ENCODE peak calls at places on chromosomes 11 and 22, in six cellular contexts. D is T-helper 9 cell; Q is fibroblast of the aortic adventitia; W is HT1080; P is stimulated activated CD4-positive, alpha-beta T cell treated with anti-CD3 and anti-CD28 coated beads, TNF-alpha, amount 100 ng/mL, for 48 hours; T is activated CD8-positive, alpha-beta T cell treated with anti-CD3 and anti-CD28 coated beads for 36 hours. R is an unnamed sample.

GRCh38 chr11:61007971-61008896 is 36.8 kb downstream of the CD6 start:
- DNase-seq in D (no peak), Q (no peak), W (no peak), P (no peak), T (no peak), R (no peak)

GRCh38 chr11:41989173-41989572 is 529.7 kb upstream of the LRRC4C start:
- DNase-seq in D (no peak), Q (no peak), W (no peak), P (no peak), T (no peak), R (no peak)

GRCh38 chr11:28259177-28259843 is 151.1 kb downstream of the METTL15 start:
- DNase-seq in D (no peak), Q (no peak), W (no peak), P (no peak), T (no peak), R (no peak)

GRCh38 chr11:7534030-7534378 is 20.2 kb downstream of the PPFIBP2 start:
- DNase-seq in D (no peak), Q (no peak), W (no peak), P (no peak), T (no peak), R (no peak)

GRCh38 chr11:124446926-124447325 is 1.4 kb upstream of the OR8B8 start:
- DNase-seq in D (no peak), Q (no peak), W (no peak), P (no peak), T (no peak), R (no peak)

GRCh38 chr22:49828599-49828965 is 909 bp upstream of the BRD1 start:
- DNase-seq in D (no peak), Q (no peak), W (no peak), P (no peak), T (no peak), R (no peak)

GRCh38 chr22:49966041-49966715 is 5.6 kb downstream of the PIM3 start:
- DNase-seq in D (no peak), Q (no peak), W (no peak), P (no peak), T (no peak), R (no peak)

GRCh38 chr22:29208879-29209623 is 3.4 kb downstream of the EMID1 start:
- DNase-seq in D (no peak), Q (no peak), W (no peak), P (no peak), T (no peak), R (no peak)

GRCh38 chr22:29202231-29203192 is 3.2 kb upstream of the EMID1 start:
- DNase-seq in D (peak), Q (no peak), W (peak), P (peak), T (peak), R (peak)

GRCh38 chr11:44625759-44626523 is 60.5 kb downstream of the CD82 start:
- DNase-seq in D (no peak), Q (no peak), W (no peak), P (no peak), T (no peak), R (peak)

GRCh38 chr11:95586155-95586554 is 203.4 kb downstream of the FAM76B start:
- DNase-seq in D (no peak), Q (no peak), W (no peak), P (no peak), T (no peak), R (no peak)

GRCh38 chr11:82547163-82547560 is 186.5 kb downstream of the FAM181B start:
- DNase-seq in D (no peak), Q (no peak), W (peak), P (no peak), T (no peak), R (peak)

GRCh38 chr11:66559141-66559861 is 9.1 kb downstream of the CTSF start:
- DNase-seq in D (peak), Q (peak), W (no peak), P (peak), T (peak), R (no peak)

GRCh38 chr11:119721129-119722120 is 7.6 kb downstream of the NECTIN1 start:
- DNase-seq in D (no peak), Q (peak), W (peak), P (no peak), T (no peak), R (no peak)

GRCh38 chr22:21933899-21934298 is 18.7 kb downstream of the PPM1F start:
- DNase-seq in D (no peak), Q (no peak), W (no peak), P (no peak), T (no peak), R (no peak)

GRCh38 chr22:44331881-44332714 is 19.3 kb upstream of the SHISAL1 start:
- DNase-seq in D (no peak), Q (peak), W (peak), P (no peak), T (no peak), R (no peak)

GRCh38 chr11:122209619-122210377 is 93.8 kb upstream of the BLID start:
- DNase-seq in D (no peak), Q (peak), W (no peak), P (no peak), T (no peak), R (no peak)

GRCh38 chr11:123594188-123594901 is 60.1 kb downstream of the SCN3B start:
- DNase-seq in D (no peak), Q (peak), W (peak), P (no peak), T (no peak), R (no peak)

GRCh38 chr11:47007579-47007978 is 71.0 kb downstream of the CSTPP1 start:
- DNase-seq in D (no peak), Q (peak), W (no peak), P (no peak), T (no peak), R (no peak)

GRCh38 chr11:122668562-122669090 is 13.1 kb downstream of the UBASH3B start:
- DNase-seq in D (no peak), Q (peak), W (peak), P (no peak), T (peak), R (no peak)

GRCh38 chr11:62565100-62565802 is 8.4 kb downstream of the EEF1G start:
- DNase-seq in D (no peak), Q (no peak), W (no peak), P (no peak), T (no peak), R (no peak)